ENCODE peak calls at places on chromosomes 13 and 19, in ten cellular contexts. G is mucosa of descending colon, S is uterus, J is lower lobe of right lung, C is upper lobe of right lung, Z is left lung, E is heart left ventricle, T is colonic mucosa, D is Peyer's patch, B is tibial artery. R is an unnamed sample. For H3K4me1, the result is how much of the 10 kb centered on the place peaks cover.

GRCh38 chr19:16160943-16161560 is 12.3 kb downstream of the CIB3 start:
- DNase-seq in S (no peak), D (no peak), C (no peak), G (no peak), Z (no peak), B (no peak), J (no peak), T (peak), E (no peak), R (no peak)

GRCh38 chr19:18946918-18947317 is 5.9 kb upstream of the HOMER3 start:
- DNase-seq in G (no peak), Z (no peak), E (no peak), D (peak), S (no peak), T (no peak), C (no peak), J (no peak), B (no peak), R (no peak)

GRCh38 chr19:49844138-49844740 is 6.7 kb upstream of the PTOV1 start:
- DNase-seq in C (no peak), T (no peak), E (no peak), Z (no peak), J (no peak), D (no peak), G (no peak), B (no peak), S (no peak), R (no peak)

GRCh38 chr13:113364371-113364932 is 522 bp upstream of the GRTP1 start:
- DNase-seq in J (no peak), T (peak), E (no peak), Z (no peak), G (no peak), B (peak), C (no peak), D (no peak), S (peak), R (no peak)

GRCh38 chr13:113769106-113769505 is 10.1 kb downstream of the TMEM255B start:
- DNase-seq in B (no peak), E (no peak), C (peak), J (no peak), G (no peak), S (no peak), D (peak), T (no peak), Z (no peak), R (no peak)

GRCh38 chr13:112931028-112931934 is 37.7 kb upstream of the MCF2L start:
- DNase-seq in G (peak), E (no peak), C (no peak), B (no peak), T (peak), Z (no peak), S (no peak), D (peak), J (no peak), R (no peak)

GRCh38 chr19:19541572-19541971 is 3.5 kb downstream of the CILP2 start:
- DNase-seq in J (no peak), D (no peak), Z (no peak), G (no peak), S (no peak), B (no peak), T (no peak), C (no peak), E (no peak), R (no peak)

GRCh38 chr13:113421673-113422270 is 31.5 kb downstream of the ADPRHL1 start:
- DNase-seq in S (no peak), B (no peak), J (no peak), D (no peak), G (peak), C (no peak), E (peak), Z (no peak), T (no peak), R (no peak)

GRCh38 chr13:40101708-40102359 is 446.4 kb downstream of the COG6 start:
- DNase-seq in Z (no peak), T (no peak), D (no peak), B (no peak), G (no peak), C (no peak), E (no peak), J (no peak), S (no peak), R (no peak)

GRCh38 chr19:33429891-33430673 is 56.6 kb downstream of the CEBPG start:
- DNase-seq in C (peak), D (no peak), B (no peak), E (peak), J (peak), Z (peak), T (no peak), G (no peak), S (no peak), R (no peak)

GRCh38 chr13:83819611-83820010 is 62.7 kb downstream of the SLITRK1 start:
- DNase-seq in B (no peak), S (no peak), T (no peak), E (no peak), J (no peak), C (no peak), G (no peak), D (no peak), Z (no peak), R (no peak)

GRCh38 chr19:15897026-15897737 is 692 bp downstream of the CYP4F2 start:
- DNase-seq in T (no peak), C (no peak), B (no peak), Z (no peak), G (no peak), D (no peak), S (no peak), J (no peak), E (no peak), R (no peak)

GRCh38 chr13:113777311-113778260 is 18.6 kb downstream of the TMEM255B start:
- DNase-seq in G (no peak), T (no peak), J (no peak), Z (no peak), E (no peak), B (peak), D (peak), S (no peak), C (peak), R (no peak)

GRCh38 chr13:49584771-49585182 is 581 bp downstream of the RCBTB1 start:
- DNase-seq in T (no peak), S (no peak), B (no peak), E (no peak), J (no peak), Z (no peak), D (no peak), G (peak), C (no peak), R (no peak)

GRCh38 chr19:8357007-8357521 is 6.9 kb upstream of the ANGPTL4 start:
- DNase-seq in C (no peak), S (no peak), E (no peak), Z (peak), B (no peak), G (no peak), J (no peak), D (no peak), T (no peak), R (no peak)

GRCh38 chr13:44169018-44169909 is 204.4 kb upstream of the SERP2 start:
- DNase-seq in S (no peak), T (no peak), E (no peak), J (no peak), D (no peak), B (no peak), Z (no peak), C (no peak), G (no peak), R (no peak)

GRCh38 chr19:7865262-7865911 is 8.8 kb downstream of the PRR36 start:
- DNase-seq in D (no peak), B (no peak), S (no peak), E (no peak), C (no peak), J (no peak), T (no peak), G (no peak), Z (no peak), R (no peak)

DNA sequence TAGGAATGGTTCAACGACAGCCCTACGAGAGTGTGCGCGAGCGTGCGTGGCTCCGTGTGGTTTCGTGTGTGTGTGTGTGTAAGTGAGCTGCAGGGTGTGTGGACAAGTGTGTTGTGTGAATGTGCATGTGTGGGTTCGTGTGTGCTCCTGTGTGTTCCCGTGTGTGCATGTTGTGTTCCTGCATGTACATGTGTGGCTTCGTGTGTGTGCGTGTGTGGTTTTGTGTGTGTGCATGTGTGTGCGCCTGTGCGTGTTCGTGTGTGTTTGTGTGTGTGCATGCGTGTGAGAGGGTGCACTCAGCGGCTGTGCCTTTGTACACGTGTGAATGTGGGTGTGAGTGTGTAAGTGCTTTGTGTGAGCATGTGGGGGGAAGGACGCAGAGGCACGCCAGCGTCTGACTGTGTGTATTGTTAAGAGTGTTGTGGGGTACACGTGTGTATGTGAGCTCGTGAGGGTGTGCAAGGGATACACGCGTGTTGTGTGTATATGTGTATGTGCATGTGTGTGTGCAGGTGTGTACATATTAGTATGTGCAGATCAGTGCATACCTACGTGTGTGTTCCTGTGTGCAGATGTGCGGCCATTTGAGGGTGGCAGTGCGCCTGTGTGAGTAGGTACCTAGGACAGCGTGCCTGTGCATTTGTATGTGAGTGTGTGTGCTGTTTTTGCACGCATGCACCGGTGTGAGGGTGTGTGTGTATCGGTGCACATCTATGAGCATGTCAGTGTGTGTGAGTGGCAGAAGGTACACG is 24.3 kb upstream of the ONECUT3 start:
- DNase-seq in G (no peak), J (no peak), C (no peak), T (no peak), E (no peak), S (no peak), Z (no peak), B (no peak), D (no peak), R (no peak)
- TF ChIP-seq CTCF in G (no peak), J (no peak), C (no peak), T (no peak), E (no peak), S (no peak), Z (no peak), B (no peak), D (no peak), R (no peak)

GRCh38 chr19:4816388-4817165 is 14.9 kb downstream of the TICAM1 start:
- DNase-seq in Z (peak), D (no peak), B (no peak), G (no peak), C (no peak), E (no peak), S (no peak), J (no peak), T (no peak), R (no peak)
- H3K4me3 ChIP-seq in Z (no peak), D (no peak), B (no peak), G (no peak), C (no peak), E (no peak), S (no peak), J (no peak), T (no peak), R (no peak)

GRCh38 chr19:40747536-40747935 is 2.7 kb downstream of the ACTMAP start:
- DNase-seq in E (no peak), D (no peak), C (no peak), G (no peak), T (no peak), B (no peak), J (no peak), Z (no peak), S (no peak), R (no peak)

GRCh38 chr19:40751065-40751923 is at the start of gene SNRPA:
- DNase-seq in J (peak), Z (peak), B (peak), C (peak), E (peak), S (peak), D (peak), T (peak), G (peak), R (peak)

GRCh38 chr19:40750285-40751064 is at the start of gene ACTMAP:
- DNase-seq in D (peak), T (peak), E (peak), J (peak), C (peak), S (peak), B (peak), Z (peak), G (peak), R (peak)

GRCh38 chr19:40745402-40745780 is 4.9 kb downstream of the ACTMAP start:
- DNase-seq in S (no peak), J (no peak), D (no peak), C (no peak), Z (no peak), G (no peak), T (no peak), B (no peak), E (no peak), R (no peak)

DNA sequence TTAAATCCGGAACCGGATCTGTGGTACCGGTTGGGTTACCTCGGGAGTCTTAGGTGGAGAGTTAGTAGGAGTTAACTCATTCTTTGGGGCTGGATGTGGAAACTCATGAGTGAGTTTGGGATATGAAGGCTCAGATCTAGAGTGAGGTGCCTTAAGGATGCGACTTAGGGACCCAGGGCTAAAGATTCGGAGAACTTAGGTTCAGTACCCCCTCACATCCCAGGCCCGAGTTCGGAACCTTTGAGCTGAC is 317 bp downstream of the ACTMAP start:
- DNase-seq in E (no peak), G (no peak), Z (no peak), S (no peak), B (no peak), C (no peak), J (no peak), T (no peak), D (no peak), R (no peak)
- H3K4me1 ChIP-seq in E (under half), G (under half), Z (half or more), S (under half), B (under half), C (half or more), J (half or more), T (under half), D (under half), R (half or more)

GRCh38 chr13:87999791-88000190 is 328.6 kb downstream of the SLITRK5 start:
- DNase-seq in E (no peak), G (no peak), J (no peak), Z (no peak), T (no peak), S (no peak), B (no peak), C (no peak), D (no peak), R (no peak)
- TF ChIP-seq CTCF in E (no peak), G (no peak), J (no peak), Z (no peak), T (no peak), S (no peak), B (no peak), C (no peak), D (no peak), R (no peak)

R was measured in tibial nerve.